ENCODE peak calls at places on chromosomes 7 and 10, in four cellular contexts. F, H, Q and M are unnamed samples.
A peak's percentile ranks its signal among the peaks of the same experiment; 100 is the strongest.

GRCh38 chr10:107103174-107104025 is 61.1 kb downstream of the SORCS1 start:
- DNase-seq in F (no peak), H (no peak), Q (no peak), M (no peak)

GRCh38 chr7:12294701-12295100 is 83.6 kb downstream of the TMEM106B start:
- DNase-seq in F (no peak), H (no peak), Q (no peak), M (no peak)

GRCh38 chr7:49776994-49777393 is 3.6 kb downstream of the VWC2 start:
- DNase-seq in F (peak; percentile 19), H (no peak), Q (no peak), M (no peak)

GRCh38 chr7:127387974-127388373 is 4.5 kb downstream of the ZNF800 start:
- DNase-seq in F (no peak), H (no peak), Q (no peak), M (no peak)

GRCh38 chr10:94053639-94053932 is 59.9 kb downstream of the PLCE1 start:
- DNase-seq in F (no peak), H (no peak), Q (no peak), M (no peak)

GRCh38 chr10:132397671-132398565 is 918 bp downstream of the PWWP2B start:
- DNase-seq in F (no peak), H (no peak), Q (peak; percentile 35), M (no peak)

GRCh38 chr7:125663961-125664360 is 734.3 kb upstream of the POT1 start:
- DNase-seq in F (no peak), H (no peak), Q (no peak), M (no peak)

GRCh38 chr10:103549349-103549685 is 55.8 kb downstream of the NEURL1 start:
- DNase-seq in F (no peak), H (no peak), Q (no peak), M (no peak)

GRCh38 chr7:138538518-138538917 is 78.5 kb downstream of the TRIM24 start:
- DNase-seq in F (no peak), H (no peak), Q (no peak), M (no peak)

DNA sequence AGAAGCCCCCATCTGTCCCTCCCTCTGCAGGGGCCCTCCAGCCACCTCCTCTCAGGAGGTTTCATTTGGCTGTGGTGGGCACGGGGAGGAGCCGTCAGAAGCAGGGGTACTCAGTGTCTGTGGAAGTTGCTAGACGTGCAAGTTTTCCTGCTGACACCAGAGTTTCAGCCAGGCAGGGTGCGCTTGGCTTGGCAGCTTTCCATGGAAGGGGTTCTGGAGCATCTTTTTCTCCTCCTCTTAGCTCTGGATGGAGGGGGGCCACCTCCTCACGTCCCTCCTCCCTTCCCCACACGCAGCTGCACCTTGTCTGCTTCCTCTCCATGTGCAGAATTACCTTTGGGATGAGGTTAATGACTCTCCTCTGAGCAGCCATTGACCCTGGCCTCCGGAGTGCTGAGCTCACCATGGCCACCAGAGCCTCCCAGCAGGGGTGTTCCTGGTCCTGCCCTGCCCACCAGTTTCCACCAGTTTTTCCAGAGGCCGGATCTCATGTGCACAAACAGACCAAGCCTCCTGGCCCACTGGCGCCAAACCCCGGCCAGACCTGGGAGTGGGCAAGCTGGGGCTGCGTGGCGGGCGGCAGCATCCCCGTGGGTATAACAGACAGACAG is 579.8 kb upstream of the FOXK1 start:
- DNase-seq in F (no peak), H (no peak), Q (no peak), M (no peak)
- TF ChIP-seq TARDBP in F (no peak), H (no peak), Q (no peak), M (no peak)

GRCh38 chr10:102503264-102504178 is at the start of gene SUFU:
- DNase-seq in F (peak; percentile 98), H (peak; percentile 93), Q (peak; percentile 97), M (peak; percentile 99)

GRCh38 chr10:102505462-102506115 is 1.8 kb downstream of the SUFU start:
- DNase-seq in F (no peak), H (no peak), Q (no peak), M (no peak)

GRCh38 chr10:102504976-102505300 is 1.2 kb downstream of the SUFU start:
- DNase-seq in F (no peak), H (no peak), Q (no peak), M (no peak)

GRCh38 chr10:102502337-102503151 is at the start of gene ACTR1A:
- DNase-seq in F (peak; percentile 100), H (peak; percentile 97), Q (peak; percentile 83), M (peak; percentile 92)

GRCh38 chr10:102504179-102504975 is 605 bp downstream of the SUFU start:
- DNase-seq in F (no peak), H (no peak), Q (peak; percentile 9), M (peak; percentile 39)
- TF ChIP-seq TARDBP in F (no peak), H (no peak), Q (no peak), M (no peak)

DNA sequence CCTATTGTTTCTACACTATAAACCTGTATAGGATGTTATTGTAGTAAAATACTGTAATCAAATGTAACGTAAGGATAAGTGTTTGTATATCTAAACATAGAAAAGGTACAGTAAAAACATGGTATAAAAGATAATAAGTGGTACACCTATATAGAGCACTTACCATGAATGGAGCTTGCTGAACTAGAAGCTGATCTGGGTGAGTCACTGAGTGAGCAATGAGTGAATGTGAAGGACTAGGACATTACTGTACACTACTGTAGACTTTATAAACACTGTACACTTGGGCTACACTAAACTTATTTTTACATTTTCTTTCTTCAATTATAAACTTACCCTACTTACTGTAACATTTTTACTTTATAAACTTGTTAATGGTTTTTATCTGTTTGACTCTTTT is 732.9 kb upstream of the LRRN3 start:
- DNase-seq in F (no peak), H (no peak), Q (no peak), M (no peak)
- TF ChIP-seq TARDBP in F (no peak), H (no peak), Q (no peak), M (no peak)

DNA sequence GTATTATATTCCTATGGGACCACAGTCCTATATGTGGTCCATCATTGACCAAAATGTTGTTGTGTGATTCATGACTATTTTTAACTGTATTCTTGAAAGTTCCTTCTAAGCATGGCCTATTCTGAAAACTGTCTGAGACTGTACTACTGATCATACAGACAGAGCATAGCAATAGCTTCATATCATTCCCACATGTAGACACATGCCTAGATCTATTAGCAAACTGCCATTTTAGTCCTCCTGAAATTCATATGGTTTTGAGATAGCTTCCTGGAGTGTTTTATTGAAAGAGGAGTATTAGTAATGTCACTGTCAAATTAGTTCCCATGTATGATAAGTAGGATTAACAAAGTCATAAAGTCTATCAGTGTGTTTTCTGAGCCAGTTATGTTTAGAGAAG is 157.5 kb downstream of the BMPER start:
- DNase-seq in F (no peak), H (no peak), Q (no peak), M (no peak)
- TF ChIP-seq TARDBP in F (no peak), H (no peak), Q (no peak), M (no peak)

GRCh38 chr7:134703241-134703594 is 56.6 kb downstream of the BPGM start:
- DNase-seq in F (no peak), H (no peak), Q (no peak), M (no peak)

GRCh38 chr7:134702366-134703240 is 56.0 kb downstream of the BPGM start:
- DNase-seq in F (no peak), H (no peak), Q (no peak), M (no peak)

GRCh38 chr7:134705716-134706115 is 59.1 kb downstream of the BPGM start:
- DNase-seq in F (no peak), H (no peak), Q (no peak), M (no peak)

GRCh38 chr7:134704827-134705226 is 58.2 kb downstream of the BPGM start:
- DNase-seq in F (no peak), H (no peak), Q (no peak), M (no peak)

GRCh38 chr7:134703781-134704180 is 57.1 kb downstream of the BPGM start:
- DNase-seq in F (peak; percentile 8), H (no peak), Q (no peak), M (no peak)
- TF ChIP-seq TARDBP in F (no peak), H (no peak), Q (no peak), M (no peak)